ENCODE peak calls at places on chromosomes 2 and 18, in six cellular contexts. One of them, this sample, is unnamed.

GRCh38 chr2:166090346-166090745 is 37.5 kb downstream of the SCN1A start:
- DNase-seq in HepG2: peak
- DNase-seq in adrenal gland: no peak
- DNase-seq in right lobe of liver: no peak
- DNase-seq in endothelial cell of umbilical vein: no peak
- DNase-seq in sigmoid colon: no peak
- DNase-seq in this sample: no peak

GRCh38 chr18:77098554-77099174 is 33.9 kb downstream of the MBP start:
- DNase-seq in HepG2: no peak
- DNase-seq in adrenal gland: no peak
- DNase-seq in right lobe of liver: no peak
- DNase-seq in endothelial cell of umbilical vein: no peak
- DNase-seq in sigmoid colon: no peak
- DNase-seq in this sample: no peak

GRCh38 chr2:71181316-71181715 is 45.6 kb downstream of the PAIP2B start:
- DNase-seq in HepG2: peak
- DNase-seq in adrenal gland: no peak
- DNase-seq in right lobe of liver: no peak
- DNase-seq in endothelial cell of umbilical vein: no peak
- DNase-seq in sigmoid colon: no peak
- DNase-seq in this sample: no peak

GRCh38 chr2:170829016-170829415 is 12.3 kb downstream of the GAD1 start:
- DNase-seq in HepG2: no peak
- DNase-seq in adrenal gland: no peak
- DNase-seq in right lobe of liver: no peak
- DNase-seq in endothelial cell of umbilical vein: no peak
- DNase-seq in sigmoid colon: no peak
- DNase-seq in this sample: no peak

GRCh38 chr18:70221156-70221910 is 15.8 kb upstream of the RTTN start:
- DNase-seq in HepG2: no peak
- DNase-seq in adrenal gland: no peak
- DNase-seq in right lobe of liver: no peak
- DNase-seq in endothelial cell of umbilical vein: no peak
- DNase-seq in sigmoid colon: no peak
- DNase-seq in this sample: no peak

GRCh38 chr2:238341536-238341935 is 21.2 kb downstream of the TRAF3IP1 start:
- DNase-seq in HepG2: no peak
- DNase-seq in adrenal gland: no peak
- DNase-seq in right lobe of liver: no peak
- DNase-seq in endothelial cell of umbilical vein: no peak
- DNase-seq in sigmoid colon: no peak
- DNase-seq in this sample: no peak

GRCh38 chr2:69087912-69088240 is 74.9 kb downstream of the ANTXR1 start:
- DNase-seq in HepG2: no peak
- DNase-seq in adrenal gland: no peak
- DNase-seq in right lobe of liver: no peak
- DNase-seq in endothelial cell of umbilical vein: no peak
- DNase-seq in sigmoid colon: no peak
- DNase-seq in this sample: no peak

GRCh38 chr18:48982269-48982668 is 31.5 kb upstream of the SMAD7 start:
- DNase-seq in HepG2: peak
- DNase-seq in adrenal gland: no peak
- DNase-seq in right lobe of liver: no peak
- DNase-seq in endothelial cell of umbilical vein: no peak
- DNase-seq in sigmoid colon: no peak
- DNase-seq in this sample: no peak

GRCh38 chr2:88860421-88861075 is 169.1 kb downstream of the RPIA start:
- DNase-seq in HepG2: no peak
- DNase-seq in adrenal gland: no peak
- DNase-seq in right lobe of liver: no peak
- DNase-seq in endothelial cell of umbilical vein: no peak
- DNase-seq in sigmoid colon: no peak
- DNase-seq in this sample: no peak

GRCh38 chr18:34848156-34848555 is 138.1 kb downstream of the DTNA start:
- DNase-seq in HepG2: no peak
- DNase-seq in adrenal gland: no peak
- DNase-seq in right lobe of liver: no peak
- DNase-seq in endothelial cell of umbilical vein: no peak
- DNase-seq in sigmoid colon: no peak
- DNase-seq in this sample: no peak

DNA sequence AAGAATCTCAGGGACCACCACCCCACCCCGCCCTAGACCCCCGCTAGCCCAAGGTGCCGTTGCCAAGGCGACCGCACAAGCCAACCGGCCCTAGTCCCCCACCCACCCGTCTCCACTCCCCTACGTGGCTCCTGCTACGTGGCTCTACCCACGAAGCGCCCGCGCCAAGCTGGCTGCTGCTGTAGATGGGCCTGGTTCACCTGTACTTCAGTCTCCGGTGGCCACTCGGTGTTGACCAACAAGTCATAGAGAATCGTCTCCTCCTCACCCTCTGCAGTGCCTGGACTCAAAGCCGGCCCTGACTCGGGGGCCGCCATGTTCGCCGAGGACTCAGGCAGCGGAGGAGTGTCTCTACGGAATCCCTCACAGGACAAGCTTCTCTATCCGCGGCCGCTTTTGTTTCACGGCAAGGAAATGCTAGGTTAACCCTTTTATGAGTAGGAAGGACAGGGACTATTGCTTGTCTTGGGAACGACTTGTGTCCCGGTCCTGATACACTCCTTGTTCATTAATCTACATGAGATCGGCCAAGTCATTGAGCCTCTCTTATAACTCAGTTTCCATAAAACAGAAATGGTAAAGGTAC is at the start of gene NBAS:
- DNase-seq in HepG2: peak
- DNase-seq in adrenal gland: peak
- DNase-seq in right lobe of liver: peak
- DNase-seq in endothelial cell of umbilical vein: peak
- DNase-seq in sigmoid colon: peak
- DNase-seq in this sample: peak
- TF ChIP-seq POLR2A in HepG2: peak
- TF ChIP-seq POLR2A in adrenal gland: peak
- TF ChIP-seq POLR2A in right lobe of liver: peak
- TF ChIP-seq POLR2A in endothelial cell of umbilical vein: peak
- TF ChIP-seq POLR2A in sigmoid colon: peak
- TF ChIP-seq POLR2A in this sample: no peak

GRCh38 chr2:219906114-219906693 is 278.8 kb downstream of the SLC4A3 start:
- DNase-seq in HepG2: no peak
- DNase-seq in adrenal gland: no peak
- DNase-seq in right lobe of liver: no peak
- DNase-seq in endothelial cell of umbilical vein: no peak
- DNase-seq in sigmoid colon: no peak
- DNase-seq in this sample: no peak

GRCh38 chr2:219897456-219897855 is 270.0 kb downstream of the SLC4A3 start:
- DNase-seq in HepG2: no peak
- DNase-seq in adrenal gland: no peak
- DNase-seq in right lobe of liver: no peak
- DNase-seq in endothelial cell of umbilical vein: no peak
- DNase-seq in sigmoid colon: no peak
- DNase-seq in this sample: no peak

GRCh38 chr2:219901155-219901554 is 273.7 kb downstream of the SLC4A3 start:
- DNase-seq in HepG2: no peak
- DNase-seq in adrenal gland: no peak
- DNase-seq in right lobe of liver: no peak
- DNase-seq in endothelial cell of umbilical vein: no peak
- DNase-seq in sigmoid colon: no peak
- DNase-seq in this sample: no peak

GRCh38 chr2:219905640-219906039 is 278.2 kb downstream of the SLC4A3 start:
- DNase-seq in HepG2: no peak
- DNase-seq in adrenal gland: no peak
- DNase-seq in right lobe of liver: no peak
- DNase-seq in endothelial cell of umbilical vein: no peak
- DNase-seq in sigmoid colon: no peak
- DNase-seq in this sample: no peak

GRCh38 chr2:219902870-219903269 is 275.4 kb downstream of the SLC4A3 start:
- DNase-seq in HepG2: no peak
- DNase-seq in adrenal gland: no peak
- DNase-seq in right lobe of liver: no peak
- DNase-seq in endothelial cell of umbilical vein: no peak
- DNase-seq in sigmoid colon: no peak
- DNase-seq in this sample: no peak
- H3K27ac ChIP-seq in HepG2: no peak
- H3K27ac ChIP-seq in adrenal gland: no peak
- H3K27ac ChIP-seq in right lobe of liver: no peak
- H3K27ac ChIP-seq in endothelial cell of umbilical vein: no peak
- H3K27ac ChIP-seq in sigmoid colon: no peak
- H3K27ac ChIP-seq in this sample: no peak

DNA sequence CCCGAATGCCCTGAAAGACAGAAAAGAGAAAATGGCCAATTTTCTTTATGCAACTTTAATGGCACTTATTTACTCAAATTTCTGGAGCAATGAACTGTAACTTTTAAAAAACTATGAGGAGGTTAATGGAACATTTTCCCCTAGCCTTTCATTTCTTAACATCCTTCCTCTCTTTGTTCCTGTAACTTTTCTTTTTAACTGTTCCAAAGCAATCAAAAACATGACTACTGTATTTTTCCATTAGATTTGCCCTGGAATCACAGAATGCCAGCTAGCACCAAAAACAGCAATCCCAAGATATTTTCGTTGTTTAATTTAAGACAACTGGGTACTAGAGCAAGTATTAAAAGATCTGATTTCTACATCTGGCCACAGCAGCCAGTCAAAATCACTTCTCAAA is 3.8 kb downstream of the STARD7 start:
- DNase-seq in HepG2: no peak
- DNase-seq in adrenal gland: no peak
- DNase-seq in right lobe of liver: no peak
- DNase-seq in endothelial cell of umbilical vein: peak
- DNase-seq in sigmoid colon: no peak
- DNase-seq in this sample: no peak
- H3K4me3 ChIP-seq in HepG2: no peak
- H3K4me3 ChIP-seq in adrenal gland: no peak
- H3K4me3 ChIP-seq in right lobe of liver: no peak
- H3K4me3 ChIP-seq in endothelial cell of umbilical vein: peak
- H3K4me3 ChIP-seq in sigmoid colon: no peak
- H3K4me3 ChIP-seq in this sample: no peak

GRCh38 chr2:84970956-84971798 is at the start of gene KCMF1:
- DNase-seq in HepG2: no peak
- DNase-seq in adrenal gland: peak
- DNase-seq in right lobe of liver: peak
- DNase-seq in endothelial cell of umbilical vein: peak
- DNase-seq in sigmoid colon: peak
- DNase-seq in this sample: peak
- TF ChIP-seq POLR2A in HepG2: peak
- TF ChIP-seq POLR2A in adrenal gland: no peak
- TF ChIP-seq POLR2A in right lobe of liver: peak
- TF ChIP-seq POLR2A in endothelial cell of umbilical vein: peak
- TF ChIP-seq POLR2A in sigmoid colon: no peak
- TF ChIP-seq POLR2A in this sample: no peak

DNA sequence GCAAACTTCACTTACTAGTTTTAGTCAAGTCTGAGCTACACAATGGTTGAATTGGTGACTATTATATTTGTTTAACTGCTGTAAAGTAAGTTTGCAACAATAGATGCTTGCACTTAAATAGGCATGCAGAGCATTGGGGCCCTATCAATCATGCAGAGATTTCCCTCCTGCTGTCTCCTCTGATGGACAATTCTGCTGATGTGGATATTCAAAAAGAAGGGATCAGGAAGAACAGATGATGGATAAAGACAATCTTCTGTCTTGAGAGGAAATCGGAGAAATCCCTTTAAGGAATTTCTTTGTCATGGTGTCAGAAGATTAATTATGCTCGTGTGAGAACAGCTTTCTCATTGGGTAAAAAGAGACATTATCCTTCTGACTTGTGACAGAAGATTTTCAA is 89.1 kb downstream of the GREB1L start:
- DNase-seq in HepG2: no peak
- DNase-seq in adrenal gland: no peak
- DNase-seq in right lobe of liver: no peak
- DNase-seq in endothelial cell of umbilical vein: no peak
- DNase-seq in sigmoid colon: no peak
- DNase-seq in this sample: no peak
- H3K27ac ChIP-seq in HepG2: no peak
- H3K27ac ChIP-seq in adrenal gland: no peak
- H3K27ac ChIP-seq in right lobe of liver: peak
- H3K27ac ChIP-seq in endothelial cell of umbilical vein: no peak
- H3K27ac ChIP-seq in sigmoid colon: no peak
- H3K27ac ChIP-seq in this sample: no peak

DNA sequence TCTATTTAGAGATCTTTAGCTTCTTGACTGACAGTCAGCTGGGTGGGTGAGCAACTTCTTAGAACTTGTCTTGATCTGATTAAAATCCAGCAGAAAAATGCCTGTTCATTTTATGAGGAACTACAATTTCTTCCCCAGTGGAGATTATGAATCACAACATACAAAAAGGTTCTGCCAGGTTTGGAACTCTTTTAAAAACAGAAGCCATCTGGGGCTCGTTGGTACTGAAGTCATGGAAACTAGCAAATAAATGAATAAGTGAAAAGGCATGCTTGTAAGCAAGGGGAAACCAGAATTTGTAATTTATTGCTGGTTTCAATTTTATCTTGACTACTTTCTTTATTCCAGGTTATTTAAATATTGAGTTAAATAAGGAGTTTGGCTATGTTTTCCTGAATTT is 767.4 kb downstream of the MBD2 start:
- DNase-seq in HepG2: no peak
- DNase-seq in adrenal gland: no peak
- DNase-seq in right lobe of liver: no peak
- DNase-seq in endothelial cell of umbilical vein: no peak
- DNase-seq in sigmoid colon: no peak
- DNase-seq in this sample: no peak
- H3K4me3 ChIP-seq in HepG2: no peak
- H3K4me3 ChIP-seq in adrenal gland: no peak
- H3K4me3 ChIP-seq in right lobe of liver: no peak
- H3K4me3 ChIP-seq in endothelial cell of umbilical vein: no peak
- H3K4me3 ChIP-seq in sigmoid colon: no peak
- H3K4me3 ChIP-seq in this sample: no peak

DNA sequence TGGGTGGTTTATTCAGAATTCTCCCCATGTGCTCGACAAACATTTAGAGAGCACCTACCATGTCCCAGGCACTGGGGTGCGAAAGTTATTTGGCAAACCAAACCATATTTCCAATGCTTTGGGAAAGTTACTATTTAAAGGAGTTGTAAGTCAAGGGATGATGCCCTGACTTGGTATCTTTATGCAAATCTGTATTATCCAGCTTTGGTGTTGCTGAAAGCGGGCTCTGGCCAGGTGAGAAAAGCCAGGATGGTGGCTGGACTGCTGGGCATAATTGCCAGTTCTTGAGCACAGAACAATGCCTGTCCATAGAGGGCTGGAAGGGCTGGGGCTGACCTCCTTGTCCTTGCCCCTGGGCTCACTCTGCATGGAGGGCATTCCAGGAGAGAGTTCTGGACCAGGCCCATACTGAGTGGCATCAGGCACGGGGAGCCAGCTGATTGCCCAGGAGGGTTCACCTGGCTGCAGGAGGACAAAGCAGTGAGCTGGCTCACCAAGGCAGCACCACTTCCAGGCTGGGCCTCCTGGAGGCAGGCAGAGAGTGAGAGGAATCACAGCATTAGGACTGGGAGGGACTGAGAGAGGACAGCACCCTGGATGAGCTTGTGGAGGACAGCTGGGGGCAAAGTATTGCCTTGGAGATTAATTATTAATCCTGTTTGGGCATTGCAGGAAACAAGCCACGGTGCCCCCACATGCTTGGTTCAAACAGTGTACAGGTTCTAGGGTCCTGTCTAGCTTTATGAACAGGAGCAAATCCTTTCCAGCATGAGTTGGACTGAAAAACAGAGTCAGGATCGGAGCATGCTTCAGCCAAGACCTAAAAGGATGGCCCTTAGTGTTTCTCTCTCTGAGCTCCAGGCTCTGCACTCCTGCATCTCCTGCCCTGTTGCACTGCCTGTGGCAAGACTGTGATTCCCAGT is 7.1 kb downstream of the KHK start:
- DNase-seq in HepG2: peak
- DNase-seq in adrenal gland: no peak
- DNase-seq in right lobe of liver: peak
- DNase-seq in endothelial cell of umbilical vein: no peak
- DNase-seq in sigmoid colon: no peak
- DNase-seq in this sample: no peak
- TF ChIP-seq POLR2A in HepG2: no peak
- TF ChIP-seq POLR2A in adrenal gland: no peak
- TF ChIP-seq POLR2A in right lobe of liver: peak
- TF ChIP-seq POLR2A in endothelial cell of umbilical vein: no peak
- TF ChIP-seq POLR2A in sigmoid colon: no peak
- TF ChIP-seq POLR2A in this sample: no peak

This sample was measured in spleen.